ENCODE peak calls at places on chromosome 12, in six cellular contexts. I, H, F, N, Z and M are unnamed samples.

GRCh38 chr12:72829838-72830237 is 557.7 kb downstream of the TRHDE start:
- DNase-seq in Z (no peak), I (no peak), N (no peak), H (no peak), F (no peak), M (no peak)

GRCh38 chr12:130335517-130336392 is 1.9 kb upstream of the PIWIL1 start:
- DNase-seq in H (no peak), N (peak), I (peak), F (no peak), Z (peak), M (peak)

GRCh38 chr12:16012086-16012485 is 101.0 kb downstream of the DERA start:
- DNase-seq in Z (no peak), N (no peak), I (peak), H (no peak), F (no peak), M (no peak)

GRCh38 chr12:55824726-55825125 is 4.7 kb downstream of the DNAJC14 start:
- DNase-seq in H (no peak), F (no peak), N (no peak), I (no peak), Z (no peak), M (no peak)

GRCh38 chr12:42810006-42810405 is 220.5 kb upstream of the PRICKLE1 start:
- DNase-seq in I (no peak), N (no peak), H (no peak), F (no peak), Z (no peak), M (no peak)

GRCh38 chr12:80272516-80272915 is 171.5 kb upstream of the PTPRQ start:
- DNase-seq in I (no peak), Z (no peak), F (no peak), N (no peak), H (no peak), M (no peak)

GRCh38 chr12:68565391-68565903 is 45.3 kb upstream of the RAP1B start:
- DNase-seq in Z (no peak), I (peak), H (peak), N (no peak), F (no peak), M (no peak)

GRCh38 chr12:54419088-54419887 is at the start of gene ITGA5:
- DNase-seq in F (no peak), I (peak), H (no peak), Z (no peak), N (peak), M (no peak)

GRCh38 chr12:109228664-109229063 is 80.4 kb downstream of the FOXN4 start:
- DNase-seq in N (no peak), H (no peak), F (no peak), Z (no peak), I (no peak), M (no peak)

GRCh38 chr12:88579941-88580871 is at the start of gene KITLG:
- DNase-seq in N (peak), Z (no peak), H (no peak), I (peak), F (no peak), M (peak)
- TF ChIP-seq CTCF in N (no peak), Z (no peak), H (peak), I (peak), F (no peak), M (no peak)

GRCh38 chr12:30988086-30988485 is 61.5 kb downstream of the TSPAN11 start:
- DNase-seq in N (no peak), H (no peak), Z (no peak), F (no peak), I (no peak), M (no peak)

GRCh38 chr12:30988887-30989286 is 62.3 kb downstream of the TSPAN11 start:
- DNase-seq in F (no peak), Z (no peak), H (no peak), N (no peak), I (no peak), M (no peak)

GRCh38 chr12:30989754-30990153 is 63.2 kb downstream of the TSPAN11 start:
- DNase-seq in H (no peak), I (no peak), F (no peak), Z (peak), N (peak), M (peak)

GRCh38 chr12:30982413-30982812 is 55.9 kb downstream of the TSPAN11 start:
- DNase-seq in H (no peak), I (no peak), N (no peak), Z (no peak), F (no peak), M (no peak)

DNA sequence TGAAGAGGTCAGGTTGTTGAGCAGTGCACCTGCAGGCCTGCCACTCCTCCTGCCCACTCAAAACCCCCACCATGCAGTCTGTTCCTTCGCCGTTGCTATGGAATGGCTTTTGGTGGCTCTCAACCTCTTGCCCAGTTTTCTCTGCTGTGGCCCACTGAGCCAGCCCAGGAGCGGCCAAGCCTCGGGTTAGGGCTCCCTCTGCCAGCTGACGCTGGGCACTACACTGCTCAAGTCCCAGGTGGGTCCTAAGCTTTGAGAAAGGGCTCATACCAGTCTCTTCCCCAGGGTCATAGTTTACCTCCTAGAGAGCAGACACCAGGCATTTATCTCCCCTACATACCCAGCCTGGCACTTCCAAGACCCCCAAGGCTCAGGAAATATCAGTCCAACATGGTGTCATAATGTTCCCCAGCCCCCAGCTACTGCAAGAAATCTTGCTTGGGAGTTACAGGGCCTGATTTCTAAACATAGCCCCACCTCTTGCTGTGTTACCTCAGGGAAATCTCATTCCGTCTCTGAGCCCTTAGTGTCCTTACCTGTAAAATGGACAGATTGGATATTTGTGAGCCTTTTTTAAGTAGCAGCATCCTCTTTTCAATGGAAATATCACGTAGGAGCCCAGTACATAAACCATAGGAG is 59.4 kb downstream of the TSPAN11 start:
- DNase-seq in Z (peak), N (peak), F (peak), H (no peak), I (peak), M (peak)
- TF ChIP-seq CTCF in Z (peak), N (peak), F (no peak), H (peak), I (peak), M (peak)

GRCh38 chr12:101567918-101568317 is 26.9 kb upstream of the MYBPC1 start:
- DNase-seq in Z (no peak), H (no peak), I (no peak), N (no peak), F (no peak), M (no peak)
- TF ChIP-seq CTCF in Z (no peak), H (no peak), I (no peak), N (no peak), F (no peak), M (no peak)

DNA sequence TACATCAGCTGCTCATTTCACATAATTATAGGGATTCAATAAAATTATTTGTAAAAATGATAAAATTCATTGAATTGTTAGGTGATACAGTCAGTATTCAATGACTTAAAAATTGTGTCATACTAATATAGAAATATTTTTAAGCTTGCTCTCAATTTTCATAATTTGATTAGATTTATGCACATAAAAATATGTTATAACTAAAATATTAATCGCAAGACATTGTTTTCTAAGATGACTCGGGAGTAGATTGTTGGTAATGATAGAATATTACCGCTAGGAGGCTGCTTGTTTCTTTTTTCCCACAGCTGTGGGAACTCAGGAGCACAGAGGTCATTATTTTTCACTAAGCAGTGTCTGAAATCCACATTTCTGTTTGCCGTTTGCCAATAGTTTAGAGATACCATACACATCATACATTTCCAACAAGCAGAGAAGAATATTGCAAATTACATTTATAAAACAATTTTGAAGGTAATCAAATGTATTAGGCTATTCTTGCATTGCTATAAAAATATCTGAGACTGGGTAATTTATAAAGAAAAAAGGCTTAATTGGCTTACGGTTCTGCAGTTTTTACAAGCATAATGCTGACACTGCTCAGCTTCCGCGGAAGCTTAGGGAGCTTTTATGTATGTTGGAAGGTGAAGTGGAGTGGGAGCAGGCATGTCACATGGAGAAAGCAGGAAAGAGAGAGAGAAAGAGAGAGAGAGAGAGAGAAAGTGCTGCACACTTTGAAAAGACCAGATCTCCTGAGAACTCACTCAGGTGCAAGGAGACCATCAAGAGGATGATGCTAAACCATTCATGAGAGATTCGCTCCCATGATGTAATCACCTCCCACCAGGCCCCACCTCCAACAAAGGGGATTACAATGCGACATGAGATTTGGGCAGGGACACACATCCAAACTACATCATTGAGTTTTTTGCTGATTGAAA is 9.2 kb downstream of the CD69 start:
- DNase-seq in Z (peak), H (no peak), N (peak), I (peak), F (no peak), M (no peak)
- TF ChIP-seq CTCF in Z (peak), H (peak), N (peak), I (peak), F (peak), M (peak)

DNA sequence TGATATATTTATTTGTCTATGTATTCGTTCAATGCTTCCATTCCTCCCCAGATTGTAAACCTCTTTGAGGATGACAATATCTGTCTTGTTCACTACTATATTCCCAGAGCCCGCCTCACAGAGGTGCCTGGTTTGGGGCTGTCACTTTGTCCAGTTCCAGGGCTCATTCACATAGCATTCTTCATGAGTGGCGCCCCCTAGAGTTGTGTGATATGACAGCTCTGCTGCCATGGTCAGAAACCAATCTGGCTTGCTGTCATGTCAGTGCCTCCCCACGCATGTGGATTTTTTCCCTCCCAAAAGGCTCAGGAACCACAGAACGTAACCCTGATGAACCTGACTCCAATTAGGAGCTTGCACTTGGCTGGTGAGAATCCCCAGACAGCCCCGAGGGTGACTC is 145.4 kb downstream of the PTPN11 start:
- DNase-seq in H (no peak), F (no peak), I (no peak), N (peak), Z (no peak), M (no peak)
- TF ChIP-seq CTCF in H (no peak), F (no peak), I (no peak), N (peak), Z (peak), M (peak)

GRCh38 chr12:98499668-98500456 is 15.5 kb upstream of the TMPO start:
- DNase-seq in Z (no peak), N (no peak), H (no peak), I (no peak), F (no peak), M (no peak)
- TF ChIP-seq CTCF in Z (no peak), N (no peak), H (no peak), I (no peak), F (no peak), M (no peak)

GRCh38 chr12:3728686-3729085 is 24.2 kb downstream of the CRACR2A start:
- DNase-seq in H (no peak), F (no peak), Z (no peak), I (no peak), N (no peak), M (no peak)
- TF ChIP-seq CTCF in H (no peak), F (no peak), Z (no peak), I (no peak), N (no peak), M (no peak)

DNA sequence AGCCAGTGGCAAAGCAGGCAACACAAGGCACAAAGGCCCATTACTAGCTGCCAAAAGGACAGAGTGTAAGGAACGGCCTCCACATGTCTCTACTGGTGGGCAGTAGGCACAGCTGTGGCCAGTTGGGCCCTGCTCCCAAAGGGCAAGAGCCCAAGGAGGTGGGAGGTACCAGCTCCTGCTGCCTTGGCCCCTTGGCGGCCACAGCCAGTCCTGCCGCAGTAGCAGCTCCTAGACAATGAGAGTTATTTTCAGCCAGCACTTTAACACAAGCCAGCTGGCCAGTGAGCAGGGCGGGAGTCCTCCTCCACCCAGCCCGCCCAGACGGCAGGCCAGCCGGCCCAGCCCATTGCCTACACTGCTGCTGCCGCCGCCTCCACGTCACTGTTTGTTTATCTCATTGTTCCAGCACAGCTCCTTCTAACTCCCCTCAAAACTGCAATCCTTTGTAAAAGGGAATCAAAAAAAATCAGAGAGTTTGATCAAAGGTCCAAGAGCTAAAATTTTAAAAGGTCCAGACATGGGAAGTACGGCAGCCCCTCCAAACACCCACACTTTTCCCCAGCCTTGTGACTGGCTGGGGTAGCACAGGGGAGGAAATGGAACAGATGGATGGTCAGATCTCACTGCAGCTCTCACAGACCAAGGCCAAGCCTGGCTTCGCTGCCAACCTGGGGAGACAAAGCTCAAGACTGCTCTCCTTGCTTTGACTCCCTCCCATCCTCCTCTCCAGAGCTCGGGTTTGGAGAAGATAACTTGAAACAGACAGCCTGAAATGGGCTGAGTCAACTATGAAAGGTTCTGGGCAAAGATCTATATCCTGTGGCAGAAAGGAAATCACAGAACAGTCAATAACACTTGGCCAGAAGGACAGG is 33.5 kb downstream of the FMNL3 start:
- DNase-seq in H (peak), N (peak), Z (no peak), F (peak), I (peak), M (peak)
- TF ChIP-seq CTCF in H (peak), N (no peak), Z (no peak), F (no peak), I (peak), M (no peak)